ENCODE peak calls at places on chromosome 7, in five cellular contexts. One of them, this sample, is unnamed.

GRCh38 chr7:21028990-21029337 is 242.3 kb upstream of the SP8 start:
- DNase-seq in brain microvascular endothelial cell: no peak
- DNase-seq in tibial artery: no peak
- DNase-seq in sigmoid colon: no peak
- DNase-seq in left ventricle myocardium inferior: no peak
- DNase-seq in this sample: no peak

GRCh38 chr7:140035400-140036223 is 27.1 kb downstream of the PARP12 start:
- DNase-seq in sigmoid colon: no peak
- DNase-seq in left ventricle myocardium inferior: no peak
- DNase-seq in brain microvascular endothelial cell: peak; percentile 53
- DNase-seq in tibial artery: no peak
- DNase-seq in this sample: no peak

GRCh38 chr7:38679419-38679818 is 48.2 kb upstream of the AMPH start:
- DNase-seq in tibial artery: no peak
- DNase-seq in brain microvascular endothelial cell: peak; percentile 16
- DNase-seq in left ventricle myocardium inferior: no peak
- DNase-seq in sigmoid colon: no peak
- DNase-seq in this sample: no peak

GRCh38 chr7:6516387-6516983 is 34.8 kb downstream of the GRID2IP start:
- DNase-seq in sigmoid colon: peak; percentile 92
- DNase-seq in brain microvascular endothelial cell: peak; percentile 81
- DNase-seq in left ventricle myocardium inferior: peak; percentile 81
- DNase-seq in tibial artery: peak; percentile 89
- DNase-seq in this sample: no peak

GRCh38 chr7:24755541-24756416 is 1.5 kb downstream of the GSDME start:
- DNase-seq in tibial artery: no peak
- DNase-seq in left ventricle myocardium inferior: no peak
- DNase-seq in brain microvascular endothelial cell: peak; percentile 26
- DNase-seq in sigmoid colon: no peak
- DNase-seq in this sample: no peak

GRCh38 chr7:116213361-116214155 is 3.2 kb downstream of the TES start:
- DNase-seq in tibial artery: no peak
- DNase-seq in left ventricle myocardium inferior: no peak
- DNase-seq in sigmoid colon: no peak
- DNase-seq in brain microvascular endothelial cell: peak; percentile 64
- DNase-seq in this sample: no peak

GRCh38 chr7:146116452-146117219 is at the start of gene CNTNAP2:
- DNase-seq in tibial artery: no peak
- DNase-seq in left ventricle myocardium inferior: peak; percentile 19
- DNase-seq in sigmoid colon: no peak
- DNase-seq in brain microvascular endothelial cell: peak; percentile 35
- DNase-seq in this sample: no peak

GRCh38 chr7:94375713-94376112 is 19.0 kb upstream of the COL1A2 start:
- DNase-seq in sigmoid colon: peak; percentile 69
- DNase-seq in left ventricle myocardium inferior: no peak
- DNase-seq in tibial artery: no peak
- DNase-seq in brain microvascular endothelial cell: peak; percentile 96
- DNase-seq in this sample: no peak

GRCh38 chr7:47338031-47338430 is 243.9 kb downstream of the TNS3 start:
- DNase-seq in sigmoid colon: no peak
- DNase-seq in brain microvascular endothelial cell: no peak
- DNase-seq in tibial artery: no peak
- DNase-seq in left ventricle myocardium inferior: no peak
- DNase-seq in this sample: no peak

GRCh38 chr7:130941322-130942210 is 207.6 kb upstream of the KLF14 start:
- DNase-seq in left ventricle myocardium inferior: peak; percentile 35
- DNase-seq in tibial artery: no peak
- DNase-seq in brain microvascular endothelial cell: peak; percentile 76
- DNase-seq in sigmoid colon: no peak
- DNase-seq in this sample: no peak
- H3K27ac ChIP-seq in left ventricle myocardium inferior: peak overlapping the region; percentile 78
- H3K27ac ChIP-seq in tibial artery: peak overlapping the region; percentile 51
- H3K27ac ChIP-seq in brain microvascular endothelial cell: peak overlapping the region; percentile 74
- H3K27ac ChIP-seq in sigmoid colon: peak overlapping the region; percentile 64
- H3K27ac ChIP-seq in this sample: peak overlapping the region; percentile 69

GRCh38 chr7:36630112-36630650 is 94.1 kb downstream of the AOAH start:
- DNase-seq in left ventricle myocardium inferior: no peak
- DNase-seq in brain microvascular endothelial cell: no peak
- DNase-seq in tibial artery: no peak
- DNase-seq in sigmoid colon: no peak
- DNase-seq in this sample: no peak

GRCh38 chr7:36638586-36639265 is 85.6 kb downstream of the AOAH start:
- DNase-seq in brain microvascular endothelial cell: no peak
- DNase-seq in tibial artery: no peak
- DNase-seq in left ventricle myocardium inferior: no peak
- DNase-seq in sigmoid colon: no peak
- DNase-seq in this sample: no peak

GRCh38 chr7:36637417-36637816 is 86.9 kb downstream of the AOAH start:
- DNase-seq in tibial artery: no peak
- DNase-seq in left ventricle myocardium inferior: no peak
- DNase-seq in sigmoid colon: no peak
- DNase-seq in brain microvascular endothelial cell: no peak
- DNase-seq in this sample: no peak

GRCh38 chr7:36638140-36638539 is 86.2 kb downstream of the AOAH start:
- DNase-seq in tibial artery: no peak
- DNase-seq in sigmoid colon: no peak
- DNase-seq in left ventricle myocardium inferior: no peak
- DNase-seq in brain microvascular endothelial cell: no peak
- DNase-seq in this sample: no peak

GRCh38 chr7:36633377-36633776 is 90.9 kb downstream of the AOAH start:
- DNase-seq in sigmoid colon: no peak
- DNase-seq in tibial artery: no peak
- DNase-seq in brain microvascular endothelial cell: no peak
- DNase-seq in left ventricle myocardium inferior: no peak
- DNase-seq in this sample: no peak
- H3K27me3 ChIP-seq in sigmoid colon: no peaks in the 10 kb centered on the region
- H3K27me3 ChIP-seq in tibial artery: no peaks in the 10 kb centered on the region
- H3K27me3 ChIP-seq in brain microvascular endothelial cell: no peaks in the 10 kb centered on the region
- H3K27me3 ChIP-seq in left ventricle myocardium inferior: peaks cover 24% of the 10 kb centered on the region
- H3K27me3 ChIP-seq in this sample: no peaks in the 10 kb centered on the region

GRCh38 chr7:103809229-103809994 is 180.0 kb downstream of the RELN start:
- DNase-seq in left ventricle myocardium inferior: no peak
- DNase-seq in tibial artery: no peak
- DNase-seq in brain microvascular endothelial cell: no peak
- DNase-seq in sigmoid colon: no peak
- DNase-seq in this sample: no peak
- H3K27ac ChIP-seq in left ventricle myocardium inferior: no peak overlapping the region
- H3K27ac ChIP-seq in tibial artery: no peak overlapping the region
- H3K27ac ChIP-seq in brain microvascular endothelial cell: no peak overlapping the region
- H3K27ac ChIP-seq in sigmoid colon: no peak overlapping the region
- H3K27ac ChIP-seq in this sample: no peak overlapping the region

DNA sequence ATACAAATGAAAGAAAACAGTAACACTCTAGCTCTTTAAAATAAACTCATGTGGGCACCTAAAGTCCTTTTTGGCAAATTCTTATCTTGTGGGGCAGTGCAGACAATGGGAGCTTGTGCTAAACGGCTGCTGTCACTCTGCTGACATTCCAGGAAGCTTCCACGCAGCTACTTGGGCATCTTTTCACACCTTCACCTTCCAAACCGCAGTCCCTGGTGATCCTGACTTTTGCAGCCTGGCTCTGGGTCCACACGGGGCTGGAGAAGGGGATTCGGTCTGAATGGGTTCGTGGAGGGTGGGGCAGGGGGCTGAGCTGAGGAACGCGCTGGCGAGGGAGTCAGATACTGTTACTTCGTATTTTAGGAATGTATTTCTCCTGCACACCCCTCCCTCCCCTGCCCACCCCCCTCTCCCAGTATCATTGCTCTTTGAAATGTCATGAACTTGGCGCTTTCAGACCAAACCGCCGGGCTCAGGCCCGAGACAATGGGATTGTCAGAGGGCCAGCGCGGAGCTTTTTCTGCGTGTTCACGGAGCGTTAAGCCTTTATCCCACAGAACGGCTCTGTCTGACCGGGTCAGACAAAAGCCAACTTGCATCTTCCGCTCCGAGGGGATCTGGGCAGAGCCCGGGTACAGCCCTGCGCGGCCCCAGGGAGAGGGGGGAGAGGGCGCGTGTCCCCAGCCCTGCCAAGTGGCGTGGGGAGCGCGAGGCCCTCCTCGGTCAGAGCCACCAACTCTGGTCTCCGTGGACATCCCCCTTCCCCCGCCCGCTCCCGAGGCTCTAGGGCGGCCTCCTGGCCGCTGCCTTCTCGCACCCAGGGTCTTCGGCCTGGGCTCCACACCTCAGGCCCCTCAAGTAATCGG is 76.7 kb upstream of the EN2 start:
- DNase-seq in brain microvascular endothelial cell: no peak
- DNase-seq in sigmoid colon: no peak
- DNase-seq in tibial artery: no peak
- DNase-seq in left ventricle myocardium inferior: no peak
- DNase-seq in this sample: no peak
- H3K27me3 ChIP-seq in brain microvascular endothelial cell: peaks cover 80% of the 10 kb centered on the region
- H3K27me3 ChIP-seq in sigmoid colon: peaks cover 98% of the 10 kb centered on the region
- H3K27me3 ChIP-seq in tibial artery: no peaks in the 10 kb centered on the region
- H3K27me3 ChIP-seq in left ventricle myocardium inferior: peaks cover 100% of the 10 kb centered on the region
- H3K27me3 ChIP-seq in this sample: peaks cover 94% of the 10 kb centered on the region

DNA sequence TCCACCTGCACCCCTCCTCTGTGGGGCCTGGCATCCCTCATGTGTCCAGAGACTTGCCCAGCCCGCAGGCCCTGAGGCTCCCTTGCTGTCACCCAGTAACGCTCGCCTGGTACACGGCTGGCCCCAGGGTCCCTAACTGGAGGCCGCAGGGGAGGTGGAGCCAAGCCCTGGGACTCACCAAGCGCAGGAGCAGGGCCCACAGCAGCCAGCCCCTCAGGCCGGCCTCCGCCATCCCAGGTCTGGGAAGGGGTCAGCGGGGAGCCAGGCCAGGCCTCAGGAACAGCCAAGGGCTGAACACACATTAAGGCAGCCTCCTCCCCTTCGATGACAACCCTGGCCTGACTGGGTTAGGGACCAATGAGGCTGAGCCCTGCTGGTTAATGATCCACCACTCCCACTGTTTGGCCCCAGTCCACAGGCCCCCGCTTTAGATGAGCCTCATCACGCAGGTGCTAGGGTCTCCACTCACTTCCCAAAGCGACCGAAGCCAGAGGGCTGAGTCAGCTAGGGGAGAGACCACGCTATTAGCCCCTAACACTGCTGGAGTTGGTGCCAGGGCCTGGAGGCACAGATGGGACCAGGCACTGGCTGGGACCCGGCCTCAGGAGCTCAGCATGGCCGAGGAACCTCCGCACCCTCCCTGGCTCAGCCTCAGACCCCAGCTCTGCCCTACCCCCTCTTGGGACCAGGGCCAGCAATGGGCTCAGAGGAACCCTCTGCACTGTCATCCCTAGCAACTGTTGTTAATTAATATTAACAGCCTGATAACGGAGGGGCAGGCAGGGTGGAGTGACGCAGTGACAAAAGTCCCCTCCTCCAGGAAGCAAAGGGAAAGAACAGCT is at the start of gene NPC1L1:
- DNase-seq in sigmoid colon: no peak
- DNase-seq in tibial artery: peak; percentile 50
- DNase-seq in left ventricle myocardium inferior: no peak
- DNase-seq in brain microvascular endothelial cell: no peak
- DNase-seq in this sample: peak; percentile 47
- H3K27ac ChIP-seq in sigmoid colon: no peak within 1 kb of the TSS
- H3K27ac ChIP-seq in tibial artery: no peak within 1 kb of the TSS
- H3K27ac ChIP-seq in left ventricle myocardium inferior: no peak within 1 kb of the TSS
- H3K27ac ChIP-seq in brain microvascular endothelial cell: no peak within 1 kb of the TSS
- H3K27ac ChIP-seq in this sample: no peak within 1 kb of the TSS

DNA sequence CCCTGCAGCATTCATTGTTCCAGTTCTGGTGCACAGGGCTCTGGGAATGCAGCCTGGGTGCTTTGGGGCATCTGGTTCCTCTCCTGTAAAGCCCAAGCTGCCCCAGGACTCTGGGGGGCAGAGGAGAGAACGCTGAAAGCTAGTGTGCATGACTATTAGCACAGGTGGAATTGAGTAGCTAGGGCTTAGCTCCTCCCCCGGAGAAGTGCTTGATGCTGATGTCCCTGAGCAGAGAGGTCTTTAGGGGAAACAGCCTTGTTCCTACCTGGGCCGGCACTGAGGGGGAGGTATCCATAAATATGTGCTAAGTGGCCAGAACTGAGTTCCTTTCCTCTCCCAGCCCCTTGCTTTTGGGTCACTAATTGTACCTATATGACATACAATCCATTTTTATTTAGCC is 3.9 kb downstream of the ADCY1 start:
- DNase-seq in left ventricle myocardium inferior: no peak
- DNase-seq in brain microvascular endothelial cell: no peak
- DNase-seq in sigmoid colon: peak; percentile 24
- DNase-seq in tibial artery: peak; percentile 32
- DNase-seq in this sample: no peak
- H3K27me3 ChIP-seq in left ventricle myocardium inferior: peaks cover 45% of the 10 kb centered on the region
- H3K27me3 ChIP-seq in brain microvascular endothelial cell: peaks cover 43% of the 10 kb centered on the region
- H3K27me3 ChIP-seq in sigmoid colon: peaks cover 63% of the 10 kb centered on the region
- H3K27me3 ChIP-seq in tibial artery: no peaks in the 10 kb centered on the region
- H3K27me3 ChIP-seq in this sample: peaks cover 46% of the 10 kb centered on the region

GRCh38 chr7:135716677-135717238 is 11.2 kb downstream of the SLC13A4 start:
- DNase-seq in left ventricle myocardium inferior: no peak
- DNase-seq in sigmoid colon: no peak
- DNase-seq in brain microvascular endothelial cell: peak; percentile 56
- DNase-seq in tibial artery: no peak
- DNase-seq in this sample: no peak
- H3K27ac ChIP-seq in left ventricle myocardium inferior: no peak overlapping the region
- H3K27ac ChIP-seq in sigmoid colon: no peak overlapping the region
- H3K27ac ChIP-seq in brain microvascular endothelial cell: no peak overlapping the region
- H3K27ac ChIP-seq in tibial artery: no peak overlapping the region
- H3K27ac ChIP-seq in this sample: peak overlapping the region; percentile 13

DNA sequence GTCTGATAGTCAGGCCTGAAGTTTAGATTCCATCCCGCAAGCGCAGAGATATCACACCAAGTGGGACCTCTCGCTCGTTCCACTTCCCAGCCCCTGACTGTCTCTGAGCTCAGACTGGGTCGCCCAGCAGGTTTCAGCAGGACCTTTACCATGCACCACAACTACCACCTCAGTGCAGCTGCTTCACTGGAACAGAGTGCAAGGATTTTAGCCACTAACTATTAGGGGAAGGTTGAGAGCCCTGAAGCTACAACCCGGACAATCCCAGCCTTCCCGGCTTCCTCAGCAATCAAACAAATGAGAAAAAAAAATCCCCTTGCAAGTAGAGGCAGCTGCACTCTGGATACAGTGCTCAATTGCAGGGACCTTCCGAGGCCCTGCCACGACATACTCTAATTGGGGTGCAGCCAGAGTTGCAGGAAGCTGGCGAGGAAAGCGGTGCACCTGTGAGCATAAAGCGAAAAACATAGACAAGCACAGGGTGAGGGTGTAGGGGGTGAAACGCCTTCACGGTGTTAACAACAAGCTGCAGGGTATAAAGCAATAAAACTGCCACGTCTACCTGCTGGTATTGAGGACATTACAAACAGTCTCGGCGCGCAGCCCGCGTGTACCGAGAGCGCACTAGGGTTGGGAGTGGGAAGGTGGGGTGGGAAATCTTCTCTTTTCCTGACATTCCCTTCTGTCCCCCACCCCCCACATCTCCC is 2.6 kb upstream of the DLX6 start:
- DNase-seq in brain microvascular endothelial cell: no peak
- DNase-seq in left ventricle myocardium inferior: no peak
- DNase-seq in sigmoid colon: no peak
- DNase-seq in tibial artery: no peak
- DNase-seq in this sample: no peak
- H3K27me3 ChIP-seq in brain microvascular endothelial cell: peaks cover 93% of the 10 kb centered on the region
- H3K27me3 ChIP-seq in left ventricle myocardium inferior: peaks cover 100% of the 10 kb centered on the region
- H3K27me3 ChIP-seq in sigmoid colon: peaks cover 100% of the 10 kb centered on the region
- H3K27me3 ChIP-seq in tibial artery: peaks cover 8% of the 10 kb centered on the region
- H3K27me3 ChIP-seq in this sample: peaks cover 82% of the 10 kb centered on the region

DNA sequence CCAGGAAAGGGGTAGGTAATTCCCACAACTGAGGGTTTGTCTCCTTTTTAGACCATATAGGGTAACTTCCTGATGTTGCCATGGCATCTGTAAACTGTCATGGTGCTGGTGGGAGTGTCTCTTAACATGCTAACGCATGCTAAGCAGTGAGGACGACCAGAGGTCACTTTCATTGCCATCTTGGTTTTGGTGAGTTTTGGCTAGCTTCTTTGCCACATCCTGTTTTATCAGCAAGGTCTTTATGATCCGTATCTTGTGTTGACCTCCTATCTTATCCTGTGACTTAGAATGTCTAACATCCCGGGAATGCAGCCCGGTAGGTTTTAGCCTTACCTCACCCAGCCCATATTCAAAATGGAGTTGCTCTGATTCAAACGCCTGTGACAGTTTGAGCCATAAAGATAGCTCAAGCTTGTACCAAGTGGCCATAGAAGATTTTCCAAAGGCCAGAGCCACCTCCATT is 176.0 kb upstream of the NAMPT start:
- DNase-seq in left ventricle myocardium inferior: no peak
- DNase-seq in tibial artery: no peak
- DNase-seq in brain microvascular endothelial cell: no peak
- DNase-seq in sigmoid colon: no peak
- DNase-seq in this sample: no peak
- H3K27ac ChIP-seq in left ventricle myocardium inferior: no peak overlapping the region
- H3K27ac ChIP-seq in tibial artery: no peak overlapping the region
- H3K27ac ChIP-seq in brain microvascular endothelial cell: no peak overlapping the region
- H3K27ac ChIP-seq in sigmoid colon: no peak overlapping the region
- H3K27ac ChIP-seq in this sample: peak overlapping the region; percentile 51

This sample was measured in RWPE2.